ENCODE peak calls at places on chromosomes 7 and 10, in six cellular contexts. M is GM12878, P is SK-N-SH, X is HepG2, V is K562, R is H1. J is an unnamed sample.

GRCh38 chr7:125675169-125675568 is 745.5 kb upstream of the POT1 start:
- DNase-seq in M (no peak), P (no peak), X (no peak), V (no peak), R (no peak), J (no peak)

GRCh38 chr10:128035557-128035973 is 90.7 kb downstream of the MKI67 start:
- DNase-seq in M (no peak), P (peak), X (no peak), V (peak), R (peak), J (peak)

GRCh38 chr10:43166879-43167490 is 28.7 kb downstream of the CSGALNACT2 start:
- DNase-seq in M (no peak), P (no peak), X (no peak), V (no peak), R (no peak), J (no peak)

GRCh38 chr10:1063232-1063862 is 7.2 kb downstream of the WDR37 start:
- DNase-seq in M (no peak), P (no peak), X (no peak), V (no peak), R (no peak), J (no peak)

GRCh38 chr10:55063817-55064216 is 262.8 kb upstream of the PCDH15 start:
- DNase-seq in M (no peak), P (no peak), X (no peak), V (no peak), R (no peak), J (no peak)

GRCh38 chr10:78712147-78712546 is 356.6 kb upstream of the ZMIZ1 start:
- DNase-seq in M (no peak), P (no peak), X (no peak), V (peak), R (no peak), J (no peak)

GRCh38 chr10:64535131-64535867 is 1014.1 kb downstream of the REEP3 start:
- DNase-seq in M (no peak), P (no peak), X (no peak), V (no peak), R (no peak), J (no peak)

GRCh38 chr10:112546474-112546873 is 99.5 kb downstream of the VTI1A start:
- DNase-seq in M (no peak), P (no peak), X (no peak), V (no peak), R (no peak), J (no peak)

GRCh38 chr7:25216837-25217236 is 11.4 kb downstream of the NPVF start:
- DNase-seq in M (peak), P (peak), X (peak), V (peak), R (no peak), J (no peak)

GRCh38 chr10:4243651-4244050 is 458.6 kb upstream of the KLF6 start:
- DNase-seq in M (no peak), P (no peak), X (no peak), V (no peak), R (no peak), J (peak)

GRCh38 chr7:9835204-9835603 is 1138.5 kb upstream of the PHF14 start:
- DNase-seq in M (no peak), P (no peak), X (no peak), V (no peak), R (no peak), J (no peak)

GRCh38 chr10:49653530-49653929 is 25.9 kb upstream of the C10orf53 start:
- DNase-seq in M (no peak), P (no peak), X (no peak), V (no peak), R (no peak), J (no peak)

GRCh38 chr7:71414490-71414889 is 282.5 kb downstream of the GALNT17 start:
- DNase-seq in M (no peak), P (no peak), X (no peak), V (no peak), R (no peak), J (peak)

GRCh38 chr7:24318326-24318725 is 34.3 kb downstream of the NPY start:
- DNase-seq in M (no peak), P (no peak), X (no peak), V (peak), R (no peak), J (peak)

GRCh38 chr10:33132626-33133025 is 174.6 kb upstream of the ITGB1 start:
- DNase-seq in M (no peak), P (no peak), X (no peak), V (peak), R (no peak), J (no peak)

GRCh38 chr10:49185213-49185612 is 3.0 kb downstream of the TMEM273 start:
- DNase-seq in M (no peak), P (no peak), X (no peak), V (peak), R (no peak), J (no peak)

GRCh38 chr7:68564741-68565140 is 1033.5 kb upstream of the AUTS2 start:
- DNase-seq in M (no peak), P (no peak), X (no peak), V (no peak), R (no peak), J (no peak)

GRCh38 chr7:134902058-134902457 is 84.2 kb upstream of the AGBL3 start:
- DNase-seq in M (no peak), P (no peak), X (no peak), V (no peak), R (no peak), J (no peak)

GRCh38 chr10:137031-137430 is 1.8 kb downstream of the ZMYND11 start:
- DNase-seq in M (no peak), P (peak), X (peak), V (peak), R (peak), J (no peak)

GRCh38 chr7:130943336-130943901 is 209.4 kb upstream of the KLF14 start:
- DNase-seq in M (no peak), P (no peak), X (no peak), V (peak), R (no peak), J (peak)

GRCh38 chr10:68087338-68088029 is 12.4 kb upstream of the HERC4 start:
- DNase-seq in M (no peak), P (no peak), X (no peak), V (no peak), R (no peak), J (no peak)

GRCh38 chr10:119431034-119431767 is 111.3 kb downstream of the RGS10 start:
- DNase-seq in M (no peak), P (no peak), X (no peak), V (peak), R (no peak), J (no peak)

GRCh38 chr7:139682136-139683013 is 95.4 kb downstream of the HIPK2 start:
- DNase-seq in M (no peak), P (no peak), X (peak), V (no peak), R (no peak), J (no peak)

GRCh38 chr7:4951903-4952636 is 6.9 kb downstream of the MMD2 start:
- DNase-seq in M (peak), P (no peak), X (no peak), V (peak), R (no peak), J (no peak)

DNA sequence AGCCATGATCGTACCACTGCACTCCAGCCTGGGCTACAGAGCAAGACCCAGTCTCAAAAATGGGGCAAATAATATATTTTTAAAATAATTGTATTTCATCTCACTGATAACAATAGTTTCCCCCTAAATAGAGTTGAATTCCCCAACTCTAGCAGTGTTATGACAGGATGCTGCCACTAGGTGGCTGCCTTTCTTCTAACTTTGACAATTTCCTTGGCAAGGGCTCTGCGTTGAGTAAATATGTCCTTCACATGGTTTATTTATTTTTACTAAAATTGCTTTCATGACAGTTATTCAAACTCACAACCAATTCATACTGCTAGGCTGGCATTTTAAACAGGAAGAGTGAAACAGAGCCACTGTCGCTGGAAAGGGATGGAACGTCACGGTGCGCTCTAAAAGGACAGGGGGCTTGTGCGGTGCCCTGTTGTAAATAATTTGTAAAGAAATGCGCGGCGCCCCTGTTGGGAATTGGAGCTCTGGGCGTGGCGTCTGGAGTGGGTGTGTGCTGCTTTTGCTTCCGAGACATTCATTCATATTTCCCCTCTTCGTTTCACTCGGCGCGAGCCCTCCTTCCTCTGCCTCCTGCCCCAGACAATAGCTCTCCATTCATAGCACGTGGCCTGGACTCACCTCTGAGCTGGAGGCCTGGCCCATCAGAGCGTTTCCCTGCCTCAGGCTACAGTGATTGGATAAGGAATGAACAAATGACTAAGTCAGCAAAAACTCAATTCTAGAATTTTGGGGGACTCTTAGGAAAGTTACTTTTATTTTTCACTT is 20.5 kb upstream of the PITRM1 start:
- DNase-seq in M (no peak), P (peak), X (peak), V (peak), R (peak), J (no peak)
- H3K4me3 ChIP-seq in M (no peak), P (no peak), X (no peak), V (no peak), R (no peak), J (no peak)

GRCh38 chr10:58515296-58515956 is 2.8 kb downstream of the BICC1 start:
- DNase-seq in M (no peak), P (no peak), X (no peak), V (no peak), R (no peak), J (no peak)

GRCh38 chr10:58514102-58514472 is 1.4 kb downstream of the BICC1 start:
- DNase-seq in M (no peak), P (no peak), X (no peak), V (no peak), R (no peak), J (no peak)

GRCh38 chr10:58512470-58513188 is at the start of gene BICC1:
- DNase-seq in M (no peak), P (peak), X (no peak), V (no peak), R (no peak), J (no peak)

GRCh38 chr10:58511765-58512469 is 755 bp upstream of the BICC1 start:
- DNase-seq in M (no peak), P (peak), X (peak), V (no peak), R (peak), J (no peak)

DNA sequence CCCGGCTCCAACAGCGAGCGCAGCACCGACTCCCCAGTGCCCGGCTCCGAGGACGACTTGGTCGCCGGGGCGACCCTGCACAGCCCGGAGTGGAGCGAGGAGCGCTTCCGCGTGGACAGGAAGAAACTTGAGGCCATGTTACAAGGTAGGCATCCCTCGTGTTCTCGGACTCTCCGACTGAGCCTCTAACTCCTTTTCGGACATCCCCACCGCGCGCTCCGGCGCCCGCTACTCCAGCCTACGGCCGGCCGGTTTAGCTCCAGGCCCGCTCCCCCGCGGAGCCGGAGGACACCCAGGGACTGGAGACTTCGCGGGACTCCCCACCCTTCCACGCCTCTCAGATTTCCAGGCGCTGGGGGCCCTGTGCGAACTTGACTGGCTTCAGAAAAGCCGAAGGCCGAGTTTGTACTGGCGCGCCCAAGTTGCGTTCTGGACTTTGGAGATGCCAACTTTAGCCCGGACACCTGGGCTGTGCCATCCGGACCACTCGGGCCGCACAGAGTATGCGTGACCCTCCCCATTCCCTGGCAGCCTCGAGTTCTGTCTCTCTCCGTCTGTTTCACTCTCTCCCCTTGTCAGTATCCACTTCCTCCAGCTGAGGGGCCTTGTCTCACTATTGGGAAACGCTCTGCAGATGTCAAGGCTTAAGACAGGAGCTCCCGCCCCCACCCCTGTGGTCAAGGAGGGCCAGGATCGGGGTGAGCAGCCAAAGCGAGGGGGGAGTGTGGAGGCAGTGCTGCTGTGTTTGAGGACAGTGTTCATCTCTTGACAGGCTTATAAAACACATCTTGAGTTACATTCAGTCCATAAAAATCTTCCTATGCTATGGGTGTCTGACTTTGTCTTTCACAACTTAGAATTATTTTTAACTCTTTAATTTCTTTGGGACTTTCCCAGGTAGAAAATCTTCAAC is 773 bp downstream of the BICC1 start:
- DNase-seq in M (no peak), P (peak), X (no peak), V (no peak), R (peak), J (peak)
- TF ChIP-seq POLR2AphosphoS5 in M (no peak), P (no peak), X (no peak), V (no peak), R (no peak), J (peak)

DNA sequence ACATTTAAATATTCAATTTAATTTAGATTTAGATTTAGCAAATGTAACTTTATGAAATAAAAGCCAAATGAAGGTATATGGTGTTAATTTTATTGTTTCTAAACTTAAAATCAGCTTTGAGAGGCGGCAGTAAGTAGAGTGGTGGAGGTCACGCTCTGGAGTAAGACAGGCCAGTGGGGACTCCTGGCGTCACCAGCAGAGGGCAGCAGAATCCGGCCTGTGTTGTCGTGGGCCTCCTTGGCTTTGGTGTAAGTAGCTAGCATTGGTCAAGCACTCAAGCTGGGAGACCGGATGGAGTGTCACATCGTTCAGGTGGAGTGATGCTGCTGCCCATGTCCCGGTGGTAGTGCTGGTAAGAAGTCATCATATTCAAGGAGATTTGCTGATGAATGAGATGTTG is 98.7 kb upstream of the DNAJB6 start:
- DNase-seq in M (no peak), P (peak), X (no peak), V (peak), R (peak), J (no peak)
- TF ChIP-seq GABPA in M (no peak), P (no peak), X (no peak), V (no peak), R (no peak), J (no peak)

GRCh38 chr10:58278962-58279307 is 10.0 kb downstream of the CISD1 start:
- DNase-seq in M (no peak), P (no peak), X (no peak), V (no peak), R (no peak), J (no peak)

GRCh38 chr10:58278274-58278961 is 9.5 kb downstream of the CISD1 start:
- DNase-seq in M (no peak), P (no peak), X (no peak), V (no peak), R (no peak), J (peak)

GRCh38 chr10:58275908-58276307 is 6.9 kb downstream of the CISD1 start:
- DNase-seq in M (no peak), P (no peak), X (no peak), V (no peak), R (no peak), J (no peak)

GRCh38 chr10:58280485-58280884 is 11.5 kb downstream of the CISD1 start:
- DNase-seq in M (no peak), P (no peak), X (no peak), V (no peak), R (no peak), J (no peak)

GRCh38 chr10:58275261-58275660 is 6.3 kb downstream of the CISD1 start:
- DNase-seq in M (no peak), P (no peak), X (no peak), V (no peak), R (no peak), J (no peak)
- H3K4me3 ChIP-seq in M (no peak), P (no peak), X (no peak), V (no peak), R (no peak), J (no peak)

DNA sequence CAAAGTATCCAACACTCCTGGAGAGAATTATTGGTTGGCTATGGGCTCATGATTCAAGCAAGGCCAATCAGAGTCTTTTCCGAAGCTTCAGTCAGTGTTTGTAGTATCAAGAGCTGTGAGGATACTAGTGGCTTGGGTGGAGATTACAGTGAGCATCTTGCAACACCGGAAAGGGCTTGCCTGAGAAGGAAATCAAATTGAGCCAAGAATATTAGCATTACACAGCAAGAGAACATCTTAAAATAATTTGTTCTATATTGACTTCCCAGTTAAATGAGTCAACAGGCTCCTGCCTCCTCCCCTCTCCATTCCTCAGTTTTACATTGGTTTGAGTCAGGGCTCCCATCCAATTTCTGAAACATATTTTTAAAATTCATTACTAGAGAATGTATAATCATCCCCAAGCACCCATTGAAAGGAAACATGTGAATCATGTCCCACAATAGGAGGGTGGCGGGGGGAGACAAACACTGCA is 127.4 kb downstream of the ELAPOR2 start:
- DNase-seq in M (no peak), P (no peak), X (no peak), V (no peak), R (no peak), J (no peak)
- TF ChIP-seq POLR2AphosphoS5 in M (no peak), P (peak), X (no peak), V (no peak), R (no peak), J (no peak)

DNA sequence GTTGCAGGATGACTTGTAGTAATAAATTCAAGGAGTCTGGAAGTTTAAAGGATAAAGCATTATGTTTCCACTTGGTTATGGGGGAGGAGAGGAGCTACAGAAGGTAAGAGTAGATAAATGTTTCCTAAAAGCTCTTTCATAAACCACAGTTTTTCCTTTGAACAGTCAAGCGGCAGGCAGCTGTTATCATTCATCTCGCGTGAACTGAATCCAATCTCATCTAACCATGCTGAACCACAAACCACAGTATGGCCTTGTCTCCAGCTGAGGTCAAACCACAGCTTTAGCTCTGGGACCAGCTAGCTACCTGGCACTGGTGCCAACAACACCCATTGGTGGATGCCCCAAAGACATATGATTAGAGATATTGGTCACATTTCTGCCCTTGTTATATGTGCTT is 63.3 kb downstream of the NOC3L start:
- DNase-seq in M (no peak), P (no peak), X (peak), V (peak), R (no peak), J (peak)
- TF ChIP-seq GABPA in M (no peak), P (no peak), X (no peak), V (no peak), R (no peak), J (no peak)

J was measured in HL-60.